ENCODE peak calls at places on chromosomes 5 and 9, in eight cellular contexts. Q is non-pigmented ciliary epithelial cell; H is stimulated activated CD8-positive, alpha-beta memory T cell treated with anti-CD3 and anti-CD28 coated beads, Interleukin-4, amount 100 ng/mL, for 4 hours; W is WERI-Rb-1; M is SJSA1; T is activated CD4-positive, CD25-positive, alpha-beta regulatory T cell; A is IMR-90; V is CD4-positive, alpha-beta memory T cell. K is an unnamed sample.

GRCh38 chr9:137076636-137077009 is 694 bp upstream of the UAP1L1 start:
- DNase-seq in Q (no peak), H (no peak), W (no peak), M (no peak), T (no peak), A (no peak), V (no peak), K (no peak)

GRCh38 chr5:142290574-142291299 is 34.1 kb downstream of the SPRY4 start:
- DNase-seq in Q (no peak), H (no peak), W (peak; percentile 55), M (peak; percentile 96), T (no peak), A (peak; percentile 20), V (no peak), K (no peak)

GRCh38 chr9:77977210-77977611 is 54.4 kb downstream of the GNAQ start:
- DNase-seq in Q (peak; percentile 66), H (no peak), W (peak; percentile 15), M (peak; percentile 69), T (no peak), A (peak; percentile 73), V (peak; percentile 49), K (peak; percentile 41)

GRCh38 chr9:110579763-110580255 is 268 bp upstream of the SVEP1 start:
- DNase-seq in Q (no peak), H (no peak), W (no peak), M (peak; percentile 3), T (no peak), A (peak; percentile 71), V (no peak), K (no peak)

GRCh38 chr9:26463841-26464240 is 428.8 kb downstream of the CAAP1 start:
- DNase-seq in Q (no peak), H (no peak), W (no peak), M (no peak), T (no peak), A (no peak), V (no peak), K (no peak)

GRCh38 chr5:132681983-132682382 is 8.2 kb downstream of the IL4 start:
- DNase-seq in Q (no peak), H (no peak), W (no peak), M (no peak), T (no peak), A (no peak), V (no peak), K (no peak)

GRCh38 chr5:7904170-7904569 is 35.2 kb downstream of the MTRR start:
- DNase-seq in Q (peak; percentile 62), H (no peak), W (no peak), M (peak; percentile 63), T (no peak), A (peak; percentile 81), V (no peak), K (no peak)

GRCh38 chr9:133239533-133240090 is 30.6 kb upstream of the OBP2B start:
- DNase-seq in Q (no peak), H (no peak), W (no peak), M (no peak), T (no peak), A (no peak), V (no peak), K (no peak)

GRCh38 chr9:134384811-134385479 is 58.7 kb downstream of the RXRA start:
- DNase-seq in Q (no peak), H (no peak), W (no peak), M (no peak), T (no peak), A (no peak), V (no peak), K (no peak)

GRCh38 chr5:35282805-35283204 is 52.5 kb upstream of the PRLR start:
- DNase-seq in Q (no peak), H (no peak), W (no peak), M (no peak), T (no peak), A (no peak), V (no peak), K (no peak)

GRCh38 chr9:12972608-12973589 is 198.1 kb downstream of the LURAP1L start:
- DNase-seq in Q (no peak), H (no peak), W (no peak), M (no peak), T (no peak), A (no peak), V (no peak), K (no peak)

GRCh38 chr9:79623799-79624721 is 52.3 kb downstream of the TLE4 start:
- DNase-seq in Q (no peak), H (no peak), W (no peak), M (no peak), T (no peak), A (no peak), V (peak; percentile 51), K (no peak)

GRCh38 chr5:178249191-178249989 is 16.8 kb upstream of the PHYKPL start:
- DNase-seq in Q (no peak), H (no peak), W (no peak), M (no peak), T (no peak), A (peak; percentile 48), V (peak; percentile 46), K (peak; percentile 16)

GRCh38 chr9:123478160-123478559 is 122.2 kb downstream of the CRB2 start:
- DNase-seq in Q (no peak), H (no peak), W (no peak), M (no peak), T (no peak), A (no peak), V (no peak), K (no peak)

GRCh38 chr5:95422842-95423241 is 31.7 kb downstream of the FAM81B start:
- DNase-seq in Q (no peak), H (no peak), W (no peak), M (no peak), T (no peak), A (no peak), V (no peak), K (no peak)

GRCh38 chr9:20558609-20559016 is 63.7 kb downstream of the MLLT3 start:
- DNase-seq in Q (peak; percentile 57), H (no peak), W (no peak), M (peak; percentile 61), T (no peak), A (peak; percentile 93), V (no peak), K (no peak)

GRCh38 chr5:102450313-102450990 is 48.3 kb downstream of the SLCO6A1 start:
- DNase-seq in Q (no peak), H (no peak), W (no peak), M (no peak), T (no peak), A (no peak), V (no peak), K (no peak)

GRCh38 chr5:86979801-86980510 is 287.7 kb upstream of the RASA1 start:
- DNase-seq in Q (peak; percentile 58), H (no peak), W (no peak), M (peak; percentile 84), T (no peak), A (peak; percentile 71), V (no peak), K (no peak)

GRCh38 chr9:79166005-79166404 is 405.8 kb upstream of the TLE4 start:
- DNase-seq in Q (no peak), H (no peak), W (no peak), M (no peak), T (no peak), A (peak; percentile 20), V (no peak), K (no peak)

GRCh38 chr9:120536949-120537640 is 42.9 kb downstream of the CDK5RAP2 start:
- DNase-seq in Q (no peak), H (no peak), W (no peak), M (no peak), T (no peak), A (no peak), V (no peak), K (no peak)

GRCh38 chr5:38601843-38602424 is 45.5 kb upstream of the LIFR start:
- DNase-seq in Q (peak; percentile 38), H (no peak), W (no peak), M (no peak), T (no peak), A (peak; percentile 79), V (no peak), K (no peak)

GRCh38 chr5:72722792-72723402 is 93.6 kb upstream of the TNPO1 start:
- DNase-seq in Q (no peak), H (no peak), W (peak; percentile 77), M (no peak), T (no peak), A (no peak), V (no peak), K (no peak)